ENCODE peak calls at places on chromosomes 12 and 14, in four cellular contexts. T is astrocyte, J is H1, G is OCI-LY7. N is an unnamed sample.
A peak's percentile ranks its signal among the peaks of the same experiment; 100 is the strongest.

GRCh38 chr12:57693317-57693658 is 644 bp upstream of the OS9 start:
- DNase-seq in T (no peak), J (no peak), G (no peak), N (no peak)

GRCh38 chr14:42628591-42628990 is 1021.9 kb downstream of the LRFN5 start:
- DNase-seq in T (no peak), J (no peak), G (no peak), N (no peak)

GRCh38 chr12:111171334-111171733 is 197.6 kb downstream of the PHETA1 start:
- DNase-seq in T (no peak), J (no peak), G (no peak), N (no peak)

GRCh38 chr14:38405851-38406630 is 150.1 kb upstream of the CLEC14A start:
- DNase-seq in T (peak; percentile 53), J (no peak), G (no peak), N (peak; percentile 60)

GRCh38 chr14:89955418-89956293 is at the start of gene TDP1:
- DNase-seq in T (peak; percentile 86), J (peak; percentile 90), G (peak; percentile 97), N (peak; percentile 98)

GRCh38 chr12:4441355-4442330 is 4.0 kb downstream of the FGF6 start:
- DNase-seq in T (no peak), J (peak; percentile 41), G (no peak), N (no peak)

GRCh38 chr12:18998343-18999270 is 130.9 kb upstream of the PLEKHA5 start:
- DNase-seq in T (peak; percentile 89), J (no peak), G (no peak), N (peak; percentile 91)

GRCh38 chr12:107486140-107486892 is 199.3 kb upstream of the PWP1 start:
- DNase-seq in T (no peak), J (no peak), G (peak; percentile 25), N (no peak)

GRCh38 chr12:10175849-10176641 is 2.8 kb upstream of the TMEM52B start:
- DNase-seq in T (no peak), J (no peak), G (no peak), N (no peak)

GRCh38 chr14:93717968-93718320 is 70.3 kb downstream of the PRIMA1 start:
- DNase-seq in T (no peak), J (no peak), G (no peak), N (no peak)

GRCh38 chr12:23906329-23906728 is 43.1 kb downstream of the SOX5 start:
- DNase-seq in T (peak; percentile 94), J (no peak), G (no peak), N (peak; percentile 9)

GRCh38 chr14:50813544-50813863 is 17.5 kb downstream of the NIN start:
- DNase-seq in T (no peak), J (no peak), G (peak; percentile 70), N (no peak)

GRCh38 chr12:126457776-126458175 is 1392.5 kb downstream of the AACS start:
- DNase-seq in T (no peak), J (no peak), G (no peak), N (no peak)

GRCh38 chr14:105414456-105415371 is 4.9 kb upstream of the MTA1 start:
- DNase-seq in T (peak; percentile 36), J (no peak), G (no peak), N (peak; percentile 84)

GRCh38 chr12:22287776-22288621 is 46.5 kb downstream of the ST8SIA1 start:
- DNase-seq in T (peak; percentile 87), J (no peak), G (no peak), N (peak; percentile 86)

GRCh38 chr12:118680361-118680963 is 300.9 kb upstream of the SRRM4 start:
- DNase-seq in T (no peak), J (no peak), G (no peak), N (no peak)

GRCh38 chr14:63204407-63205280 is at the start of gene RHOJ:
- DNase-seq in T (peak; percentile 47), J (no peak), G (no peak), N (peak; percentile 51)

GRCh38 chr14:83566567-83566966 is 1963.4 kb upstream of the FLRT2 start:
- DNase-seq in T (no peak), J (no peak), G (no peak), N (no peak)

GRCh38 chr12:94025730-94026129 is 122.6 kb upstream of the PLXNC1 start:
- DNase-seq in T (no peak), J (no peak), G (no peak), N (peak; percentile 9)

GRCh38 chr14:101875726-101876268 is 88.6 kb upstream of the DYNC1H1 start:
- DNase-seq in T (no peak), J (no peak), G (no peak), N (peak; percentile 6)

GRCh38 chr14:100688598-100689499 is 37.8 kb upstream of the DLK1 start:
- DNase-seq in T (peak; percentile 78), J (no peak), G (no peak), N (peak; percentile 86)

GRCh38 chr14:46344327-46344937 is 307.1 kb downstream of the RPL10L start:
- DNase-seq in T (peak; percentile 2), J (no peak), G (peak; percentile 34), N (peak; percentile 53)

GRCh38 chr14:99579903-99580570 is 24.0 kb downstream of the CCDC85C start:
- DNase-seq in T (peak; percentile 95), J (peak; percentile 53), G (peak; percentile 17), N (peak; percentile 45)

GRCh38 chr14:95884377-95884776 is 7.7 kb downstream of the TUNAR start:
- DNase-seq in T (no peak), J (no peak), G (no peak), N (no peak)

GRCh38 chr14:104375551-104376201 is 203.9 kb upstream of the C14orf180 start:
- DNase-seq in T (no peak), J (no peak), G (no peak), N (no peak)

GRCh38 chr12:94994312-94994711 is 9.2 kb downstream of the NDUFA12 start:
- DNase-seq in T (peak; percentile 79), J (no peak), G (no peak), N (peak; percentile 67)

GRCh38 chr12:968561-968960 is 19.1 kb upstream of the RAD52 start:
- DNase-seq in T (no peak), J (no peak), G (no peak), N (no peak)

GRCh38 chr14:49892301-49892635 is 614 bp upstream of the ARF6 start:
- DNase-seq in T (peak; percentile 73), J (no peak), G (peak; percentile 89), N (peak; percentile 92)

GRCh38 chr12:6282453-6282840 is 28.0 kb upstream of the PLEKHG6 start:
- DNase-seq in T (no peak), J (no peak), G (no peak), N (no peak)

GRCh38 chr12:6285063-6285477 is 25.4 kb upstream of the PLEKHG6 start:
- DNase-seq in T (no peak), J (no peak), G (peak; percentile 74), N (peak; percentile 78)

GRCh38 chr12:6281081-6281809 is 29.2 kb upstream of the PLEKHG6 start:
- DNase-seq in T (no peak), J (no peak), G (no peak), N (no peak)

GRCh38 chr12:6285532-6286306 is 24.8 kb upstream of the PLEKHG6 start:
- DNase-seq in T (no peak), J (no peak), G (no peak), N (peak; percentile 49)

DNA sequence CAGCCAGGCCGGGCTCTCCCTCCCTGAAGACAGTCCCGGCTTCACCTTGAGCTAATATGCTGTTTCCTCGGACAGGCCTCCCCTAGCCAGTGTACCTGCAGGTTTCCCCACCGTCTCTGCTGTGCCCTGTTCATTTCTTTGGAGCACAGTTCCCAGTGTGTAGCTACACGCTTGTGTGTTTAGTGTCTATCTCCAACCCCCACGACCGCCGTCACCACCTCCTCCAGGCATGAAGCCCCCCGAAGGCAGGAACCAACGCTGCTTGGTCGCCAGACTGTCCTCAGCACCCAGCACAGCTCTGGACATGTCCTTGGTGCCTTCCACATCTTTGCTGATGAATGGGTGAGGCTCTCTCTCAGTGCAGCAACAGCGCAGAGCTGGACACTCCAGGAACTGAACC is 26.2 kb upstream of the PLEKHG6 start:
- DNase-seq in T (no peak), J (no peak), G (no peak), N (no peak)
- H3K27ac ChIP-seq in T (no peak overlapping the region), J (no peak overlapping the region), G (no peak overlapping the region), N (no peak overlapping the region)

DNA sequence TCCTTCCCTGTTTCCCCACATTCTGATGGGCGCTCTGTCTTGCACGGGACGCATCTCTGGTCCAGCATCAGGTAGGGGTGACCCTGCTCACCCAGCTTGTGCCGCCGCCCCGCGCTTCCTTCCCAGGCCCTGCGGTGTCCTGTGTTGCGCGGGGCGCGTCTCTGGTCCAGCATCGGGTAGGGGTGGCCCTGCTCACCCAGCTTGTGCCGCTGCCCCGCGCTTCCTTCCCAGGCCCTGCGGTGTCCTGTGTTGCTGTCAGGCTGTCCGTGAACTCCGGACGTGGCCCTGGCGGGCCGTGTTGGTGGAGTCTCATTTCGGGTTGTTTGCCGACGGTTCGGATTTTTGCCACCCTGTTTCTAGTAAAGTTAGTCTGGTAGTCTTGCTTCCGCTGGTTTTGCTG is 6.8 kb downstream of the FBRSL1 start:
- DNase-seq in T (no peak), J (no peak), G (no peak), N (no peak)
- H4K20me1 ChIP-seq in T (peaks cover 100% of the 10 kb centered on the region), J (peaks cover 86% of the 10 kb centered on the region), G (peaks cover under 1% of the 10 kb centered on the region), N (no peaks in the 10 kb centered on the region)

GRCh38 chr14:61568572-61569011 is 126.7 kb upstream of the HIF1A start:
- DNase-seq in T (no peak), J (no peak), G (peak; percentile 98), N (no peak)
- H3K4me3 ChIP-seq in T (no peak overlapping the region), J (peak overlapping the region; percentile 21), G (peak overlapping the region; percentile 53), N (no peak overlapping the region)

GRCh38 chr12:88179436-88180014 is 37.4 kb downstream of the TMTC3 start:
- DNase-seq in T (no peak), J (no peak), G (no peak), N (no peak)

GRCh38 chr12:88185279-88185678 is 43.2 kb downstream of the TMTC3 start:
- DNase-seq in T (no peak), J (no peak), G (no peak), N (no peak)

GRCh38 chr12:88184196-88184595 is 42.1 kb downstream of the TMTC3 start:
- DNase-seq in T (no peak), J (no peak), G (no peak), N (no peak)

GRCh38 chr12:88182431-88182830 is 40.3 kb downstream of the TMTC3 start:
- DNase-seq in T (no peak), J (no peak), G (no peak), N (no peak)

DNA sequence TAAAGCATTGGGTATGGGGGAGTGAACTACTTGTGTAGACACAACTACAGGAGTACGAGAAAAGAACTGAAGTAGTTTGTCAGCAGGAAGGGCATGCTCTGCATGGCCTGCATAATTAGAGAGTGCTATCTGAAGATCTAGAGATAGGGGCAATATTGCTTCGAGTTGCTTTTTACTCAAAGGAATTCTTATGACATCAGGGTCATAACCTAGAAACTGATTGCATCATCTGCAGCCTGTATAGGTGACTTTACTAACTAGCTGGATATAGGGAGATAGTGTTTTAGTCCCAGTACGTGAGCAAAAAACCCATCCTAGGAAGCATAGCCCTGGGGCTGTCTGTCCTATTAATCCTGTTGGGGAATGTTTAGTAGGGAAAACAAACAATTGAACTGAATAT is 39.8 kb downstream of the TMTC3 start:
- DNase-seq in T (no peak), J (no peak), G (no peak), N (no peak)
- H3K27ac ChIP-seq in T (no peak overlapping the region), J (no peak overlapping the region), G (no peak overlapping the region), N (no peak overlapping the region)

GRCh38 chr12:132495629-132496207 is 5.8 kb downstream of the FBRSL1 start:
- DNase-seq in T (no peak), J (no peak), G (no peak), N (no peak)
- H4K20me1 ChIP-seq in T (peaks cover 100% of the 10 kb centered on the region), J (peaks cover 86% of the 10 kb centered on the region), G (peaks cover 10% of the 10 kb centered on the region), N (peaks cover 4% of the 10 kb centered on the region)